ENCODE peak calls at places on chromosomes 6 and 20, in five cellular contexts. One of them, this sample, is unnamed.

GRCh38 chr20:35929301-35929700 is 25.0 kb downstream of the SCAND1 start:
- DNase-seq in endothelial cell of umbilical vein: no peak
- DNase-seq in OCI-LY7: no peak
- DNase-seq in H9: no peak
- DNase-seq in hepatocyte: no peak
- DNase-seq in this sample: no peak

GRCh38 chr6:34423254-34423653 is 2.6 kb downstream of the RPS10 start:
- DNase-seq in H9: no peak
- DNase-seq in hepatocyte: no peak
- DNase-seq in endothelial cell of umbilical vein: no peak
- DNase-seq in OCI-LY7: no peak
- DNase-seq in this sample: no peak

GRCh38 chr6:158357570-158358216 is 45.4 kb downstream of the TULP4 start:
- DNase-seq in OCI-LY7: no peak
- DNase-seq in endothelial cell of umbilical vein: no peak
- DNase-seq in hepatocyte: no peak
- DNase-seq in H9: no peak
- DNase-seq in this sample: no peak

GRCh38 chr6:91029211-91029610 is 442.3 kb upstream of the MAP3K7 start:
- DNase-seq in endothelial cell of umbilical vein: no peak
- DNase-seq in hepatocyte: peak; percentile 15
- DNase-seq in OCI-LY7: no peak
- DNase-seq in H9: no peak
- DNase-seq in this sample: no peak

GRCh38 chr6:115819506-115819905 is 241.2 kb downstream of the FRK start:
- DNase-seq in OCI-LY7: no peak
- DNase-seq in hepatocyte: no peak
- DNase-seq in endothelial cell of umbilical vein: no peak
- DNase-seq in H9: no peak
- DNase-seq in this sample: no peak

GRCh38 chr6:106890447-106890846 is 84.1 kb downstream of the CD24 start:
- DNase-seq in hepatocyte: peak; percentile 30
- DNase-seq in H9: no peak
- DNase-seq in endothelial cell of umbilical vein: no peak
- DNase-seq in OCI-LY7: no peak
- DNase-seq in this sample: no peak

GRCh38 chr20:22716824-22717351 is 132.5 kb upstream of the FOXA2 start:
- DNase-seq in endothelial cell of umbilical vein: peak; percentile 68
- DNase-seq in H9: no peak
- DNase-seq in hepatocyte: no peak
- DNase-seq in OCI-LY7: no peak
- DNase-seq in this sample: no peak

GRCh38 chr6:131199568-131200272 is 64.5 kb downstream of the AKAP7 start:
- DNase-seq in hepatocyte: peak; percentile 78
- DNase-seq in OCI-LY7: peak; percentile 95
- DNase-seq in H9: peak; percentile 85
- DNase-seq in endothelial cell of umbilical vein: peak; percentile 43
- DNase-seq in this sample: peak; percentile 75

GRCh38 chr6:143260857-143261256 is 189.6 kb downstream of the ADAT2 start:
- DNase-seq in OCI-LY7: no peak
- DNase-seq in H9: no peak
- DNase-seq in hepatocyte: no peak
- DNase-seq in endothelial cell of umbilical vein: no peak
- DNase-seq in this sample: no peak

GRCh38 chr6:14149053-14149746 is 31.6 kb downstream of the CD83 start:
- DNase-seq in OCI-LY7: no peak
- DNase-seq in hepatocyte: no peak
- DNase-seq in endothelial cell of umbilical vein: no peak
- DNase-seq in H9: no peak
- DNase-seq in this sample: no peak

GRCh38 chr6:96990989-96991388 is 66.5 kb downstream of the KLHL32 start:
- DNase-seq in H9: no peak
- DNase-seq in OCI-LY7: no peak
- DNase-seq in endothelial cell of umbilical vein: no peak
- DNase-seq in hepatocyte: no peak
- DNase-seq in this sample: no peak

DNA sequence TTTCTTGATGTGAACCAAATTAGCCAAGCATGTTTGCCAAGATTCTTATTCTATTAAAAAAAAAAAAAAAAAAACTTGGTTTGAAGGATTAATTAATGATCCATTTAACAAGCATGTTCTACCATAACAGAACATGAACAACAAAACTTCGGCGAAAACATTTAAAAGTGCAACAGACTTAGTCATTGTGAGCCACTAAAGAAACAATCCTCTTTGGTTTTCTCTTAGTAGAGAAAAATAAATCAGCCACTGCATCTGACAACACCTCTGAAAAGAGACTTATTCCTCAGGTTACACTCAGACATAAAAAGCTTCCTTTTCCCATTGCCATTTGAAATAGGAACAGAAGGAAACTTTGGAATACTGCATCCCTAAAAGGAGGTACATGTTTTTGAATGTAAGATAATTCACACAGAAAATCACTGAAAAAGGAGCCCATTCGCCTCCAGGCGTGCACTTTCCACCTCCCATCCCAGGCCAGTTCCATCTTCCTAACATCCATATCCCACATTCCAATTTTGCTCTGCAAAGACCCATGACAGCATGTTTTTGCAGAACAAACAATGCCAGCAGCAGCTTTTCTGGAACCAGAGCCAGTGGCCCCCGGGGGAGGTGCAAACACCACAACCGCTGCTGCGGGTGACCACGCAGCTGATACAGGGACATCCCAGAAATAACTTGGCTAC is 79.5 kb downstream of the ZMYND8 start:
- DNase-seq in OCI-LY7: no peak
- DNase-seq in endothelial cell of umbilical vein: peak; percentile 43
- DNase-seq in H9: no peak
- DNase-seq in hepatocyte: no peak
- DNase-seq in this sample: no peak
- H3K27ac ChIP-seq in OCI-LY7: no peak overlapping the region
- H3K27ac ChIP-seq in endothelial cell of umbilical vein: no peak overlapping the region
- H3K27ac ChIP-seq in H9: no peak overlapping the region
- H3K27ac ChIP-seq in hepatocyte: no peak overlapping the region
- H3K27ac ChIP-seq in this sample: peak overlapping the region; percentile 41

GRCh38 chr6:119985952-119986736 is 636.6 kb upstream of the MAN1A1 start:
- DNase-seq in H9: no peak
- DNase-seq in OCI-LY7: no peak
- DNase-seq in hepatocyte: no peak
- DNase-seq in endothelial cell of umbilical vein: no peak
- DNase-seq in this sample: no peak
- H3K79me2 ChIP-seq in H9: no peaks in the 10 kb centered on the region
- H3K79me2 ChIP-seq in OCI-LY7: no peaks in the 10 kb centered on the region
- H3K79me2 ChIP-seq in hepatocyte: no peaks in the 10 kb centered on the region
- H3K79me2 ChIP-seq in endothelial cell of umbilical vein: no peaks in the 10 kb centered on the region
- H3K79me2 ChIP-seq in this sample: no peaks in the 10 kb centered on the region

GRCh38 chr20:47524385-47524784 is 22.7 kb downstream of the NCOA3 start:
- DNase-seq in hepatocyte: no peak
- DNase-seq in H9: no peak
- DNase-seq in OCI-LY7: no peak
- DNase-seq in endothelial cell of umbilical vein: no peak
- DNase-seq in this sample: no peak
- H3K27ac ChIP-seq in hepatocyte: peak overlapping the region; percentile 49
- H3K27ac ChIP-seq in H9: no peak overlapping the region
- H3K27ac ChIP-seq in OCI-LY7: no peak overlapping the region
- H3K27ac ChIP-seq in endothelial cell of umbilical vein: peak overlapping the region; percentile 8
- H3K27ac ChIP-seq in this sample: no peak overlapping the region

GRCh38 chr6:38687549-38687948 is 15.4 kb downstream of the GLO1 start:
- DNase-seq in hepatocyte: no peak
- DNase-seq in OCI-LY7: no peak
- DNase-seq in H9: no peak
- DNase-seq in endothelial cell of umbilical vein: no peak
- DNase-seq in this sample: no peak
- H3K79me2 ChIP-seq in hepatocyte: peaks cover 60% of the 10 kb centered on the region
- H3K79me2 ChIP-seq in OCI-LY7: peaks cover 44% of the 10 kb centered on the region
- H3K79me2 ChIP-seq in H9: no peaks in the 10 kb centered on the region
- H3K79me2 ChIP-seq in endothelial cell of umbilical vein: peaks cover 65% of the 10 kb centered on the region
- H3K79me2 ChIP-seq in this sample: peaks cover 86% of the 10 kb centered on the region

DNA sequence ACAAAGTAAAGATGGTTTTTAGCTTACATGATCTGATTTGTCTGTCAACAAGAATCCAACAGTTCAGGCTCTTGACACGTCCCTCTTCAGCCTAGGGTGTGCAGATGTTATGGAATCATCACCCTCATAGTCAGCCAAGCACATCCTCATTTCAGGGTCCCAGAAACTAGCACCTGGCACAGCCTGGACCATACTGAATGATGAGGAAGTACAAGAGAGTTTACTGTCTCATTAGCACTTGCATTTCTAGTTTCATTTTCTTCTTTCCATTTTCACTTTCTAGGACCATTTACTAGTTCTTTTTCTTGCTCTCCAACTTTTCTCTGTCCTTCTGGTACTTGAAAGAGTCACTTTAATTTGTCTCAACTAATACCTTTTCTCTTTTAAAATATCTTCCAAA is 6.5 kb downstream of the RIPOR2 start:
- DNase-seq in H9: no peak
- DNase-seq in OCI-LY7: peak; percentile 81
- DNase-seq in hepatocyte: no peak
- DNase-seq in endothelial cell of umbilical vein: no peak
- DNase-seq in this sample: no peak
- H3K27ac ChIP-seq in H9: no peak overlapping the region
- H3K27ac ChIP-seq in OCI-LY7: peak overlapping the region; percentile 27
- H3K27ac ChIP-seq in hepatocyte: no peak overlapping the region
- H3K27ac ChIP-seq in endothelial cell of umbilical vein: no peak overlapping the region
- H3K27ac ChIP-seq in this sample: no peak overlapping the region

DNA sequence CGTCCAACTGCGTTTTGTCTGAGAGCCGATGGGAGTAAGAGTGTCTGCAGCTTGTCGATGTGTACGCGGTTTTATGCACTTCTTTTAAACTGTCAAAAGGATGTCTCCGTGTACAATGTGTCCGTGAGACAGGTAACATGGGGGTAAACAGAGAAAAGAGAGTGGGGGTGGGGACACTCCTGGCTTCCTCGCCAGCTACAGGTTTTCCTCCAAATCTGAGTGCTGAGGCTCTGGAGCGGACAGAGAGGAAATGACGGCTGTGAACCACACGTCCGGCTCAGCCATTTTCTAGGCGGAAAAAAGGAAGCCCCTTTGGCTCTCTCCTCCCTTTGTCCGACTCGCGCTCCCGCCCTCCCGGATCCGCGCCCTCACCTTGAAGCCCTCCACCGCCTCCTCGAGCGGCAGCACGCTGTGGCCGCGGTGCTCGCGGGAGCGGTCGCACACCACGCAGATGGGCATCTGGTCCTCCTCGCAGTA is 906 bp downstream of the TRIM27 start:
- DNase-seq in OCI-LY7: peak; percentile 74
- DNase-seq in H9: no peak
- DNase-seq in hepatocyte: peak; percentile 59
- DNase-seq in endothelial cell of umbilical vein: peak; percentile 77
- DNase-seq in this sample: peak; percentile 59
- H3K79me2 ChIP-seq in OCI-LY7: peaks cover 51% of the 10 kb centered on the region
- H3K79me2 ChIP-seq in H9: peaks cover 27% of the 10 kb centered on the region
- H3K79me2 ChIP-seq in hepatocyte: peaks cover 57% of the 10 kb centered on the region
- H3K79me2 ChIP-seq in endothelial cell of umbilical vein: peaks cover 43% of the 10 kb centered on the region
- H3K79me2 ChIP-seq in this sample: peaks cover 57% of the 10 kb centered on the region

DNA sequence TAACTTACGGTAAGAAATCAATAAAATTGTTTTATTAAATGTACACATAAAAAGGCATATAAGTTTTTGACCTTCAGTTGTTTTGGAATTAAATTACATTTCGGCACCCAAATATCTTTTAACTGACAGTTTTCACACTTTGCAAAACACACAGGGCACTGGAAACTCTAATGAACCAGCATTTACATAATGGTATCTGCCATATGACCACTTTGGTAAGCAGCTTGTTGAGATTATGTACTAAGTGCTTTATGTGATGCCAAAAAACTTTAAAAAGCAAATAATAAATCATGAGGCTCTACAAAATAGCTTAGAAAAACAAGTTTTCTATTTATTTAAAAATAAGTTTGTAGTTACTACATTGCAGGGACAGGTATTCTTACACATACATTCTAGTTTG is 68.2 kb downstream of the IRAK1BP1 start:
- DNase-seq in endothelial cell of umbilical vein: no peak
- DNase-seq in hepatocyte: no peak
- DNase-seq in H9: no peak
- DNase-seq in OCI-LY7: no peak
- DNase-seq in this sample: no peak
- H3K27ac ChIP-seq in endothelial cell of umbilical vein: no peak overlapping the region
- H3K27ac ChIP-seq in hepatocyte: no peak overlapping the region
- H3K27ac ChIP-seq in H9: no peak overlapping the region
- H3K27ac ChIP-seq in OCI-LY7: no peak overlapping the region
- H3K27ac ChIP-seq in this sample: no peak overlapping the region

GRCh38 chr20:20023395-20023794 is 6.2 kb downstream of the NAA20 start:
- DNase-seq in endothelial cell of umbilical vein: no peak
- DNase-seq in OCI-LY7: no peak
- DNase-seq in H9: no peak
- DNase-seq in hepatocyte: no peak
- DNase-seq in this sample: no peak
- H3K79me2 ChIP-seq in endothelial cell of umbilical vein: peaks cover 81% of the 10 kb centered on the region
- H3K79me2 ChIP-seq in OCI-LY7: peaks cover 85% of the 10 kb centered on the region
- H3K79me2 ChIP-seq in H9: peaks cover 11% of the 10 kb centered on the region
- H3K79me2 ChIP-seq in hepatocyte: peaks cover 97% of the 10 kb centered on the region
- H3K79me2 ChIP-seq in this sample: peaks cover 65% of the 10 kb centered on the region

GRCh38 chr6:161057103-161058091 is 65.8 kb downstream of the MAP3K4 start:
- DNase-seq in hepatocyte: no peak
- DNase-seq in H9: no peak
- DNase-seq in endothelial cell of umbilical vein: no peak
- DNase-seq in OCI-LY7: no peak
- DNase-seq in this sample: no peak
- H3K27ac ChIP-seq in hepatocyte: no peak overlapping the region
- H3K27ac ChIP-seq in H9: no peak overlapping the region
- H3K27ac ChIP-seq in endothelial cell of umbilical vein: no peak overlapping the region
- H3K27ac ChIP-seq in OCI-LY7: no peak overlapping the region
- H3K27ac ChIP-seq in this sample: no peak overlapping the region

GRCh38 chr6:38092462-38092861 is 272.9 kb downstream of the ZFAND3 start:
- DNase-seq in OCI-LY7: no peak
- DNase-seq in hepatocyte: no peak
- DNase-seq in endothelial cell of umbilical vein: no peak
- DNase-seq in H9: no peak
- DNase-seq in this sample: no peak
- H3K79me2 ChIP-seq in OCI-LY7: no peaks in the 10 kb centered on the region
- H3K79me2 ChIP-seq in hepatocyte: peaks cover 34% of the 10 kb centered on the region
- H3K79me2 ChIP-seq in endothelial cell of umbilical vein: peaks cover 4% of the 10 kb centered on the region
- H3K79me2 ChIP-seq in H9: no peaks in the 10 kb centered on the region
- H3K79me2 ChIP-seq in this sample: peaks cover 3% of the 10 kb centered on the region

This sample was measured in neural progenitor cell.